ENCODE peak calls at places on chromosomes 6 and 20, in four cellular contexts. One of them, this sample, is unnamed.

GRCh38 chr6:136593748-136594490 is 43.7 kb upstream of the MAP7 start:
- DNase-seq in testis: no peak
- DNase-seq in uterus: no peak
- DNase-seq in ovary: no peak
- DNase-seq in this sample: peak; percentile 76

GRCh38 chr6:160978141-160978926 is 13.2 kb upstream of the MAP3K4 start:
- DNase-seq in testis: no peak
- DNase-seq in uterus: peak; percentile 67
- DNase-seq in ovary: no peak
- DNase-seq in this sample: no peak

GRCh38 chr6:154766288-154766687 is 33.1 kb downstream of the SCAF8 start:
- DNase-seq in testis: no peak
- DNase-seq in uterus: no peak
- DNase-seq in ovary: no peak
- DNase-seq in this sample: no peak

GRCh38 chr6:157219201-157220200 is 103.8 kb downstream of the TMEM242 start:
- DNase-seq in testis: no peak
- DNase-seq in uterus: peak; percentile 11
- DNase-seq in ovary: no peak
- DNase-seq in this sample: no peak

GRCh38 chr6:56293756-56294155 is 46.4 kb upstream of the COL21A1 start:
- DNase-seq in testis: peak; percentile 36
- DNase-seq in uterus: no peak
- DNase-seq in ovary: no peak
- DNase-seq in this sample: no peak

GRCh38 chr6:89941031-89941775 is 46.9 kb downstream of the GJA10 start:
- DNase-seq in testis: peak; percentile 73
- DNase-seq in uterus: no peak
- DNase-seq in ovary: peak; percentile 33
- DNase-seq in this sample: no peak

GRCh38 chr6:170210026-170210390 is 80.9 kb downstream of the DLL1 start:
- DNase-seq in testis: peak; percentile 10
- DNase-seq in uterus: no peak
- DNase-seq in ovary: no peak
- DNase-seq in this sample: no peak

GRCh38 chr20:62804632-62805364 is at the start of gene OGFR:
- DNase-seq in testis: peak; percentile 73
- DNase-seq in uterus: peak; percentile 69
- DNase-seq in ovary: peak; percentile 74
- DNase-seq in this sample: no peak

GRCh38 chr6:148342146-148343027 is at the start of gene SASH1:
- DNase-seq in testis: peak; percentile 76
- DNase-seq in uterus: peak; percentile 61
- DNase-seq in ovary: peak; percentile 58
- DNase-seq in this sample: peak; percentile 37
- TF ChIP-seq POLR2A in testis: no peak
- TF ChIP-seq POLR2A in uterus: peak; percentile 34
- TF ChIP-seq POLR2A in ovary: peak; percentile 23
- TF ChIP-seq POLR2A in this sample: no peak

GRCh38 chr6:146545608-146546007 is 2.0 kb downstream of the RAB32 start:
- DNase-seq in testis: no peak
- DNase-seq in uterus: no peak
- DNase-seq in ovary: no peak
- DNase-seq in this sample: no peak

GRCh38 chr6:146546440-146546839 is 2.8 kb downstream of the RAB32 start:
- DNase-seq in testis: no peak
- DNase-seq in uterus: peak; percentile 39
- DNase-seq in ovary: peak; percentile 30
- DNase-seq in this sample: no peak

GRCh38 chr6:146543211-146543939 is at the start of gene RAB32:
- DNase-seq in testis: peak; percentile 93
- DNase-seq in uterus: peak; percentile 90
- DNase-seq in ovary: peak; percentile 89
- DNase-seq in this sample: peak; percentile 94

GRCh38 chr6:146543940-146544661 is 468 bp downstream of the RAB32 start:
- DNase-seq in testis: peak; percentile 57
- DNase-seq in uterus: peak; percentile 39
- DNase-seq in ovary: peak; percentile 47
- DNase-seq in this sample: peak; percentile 50

GRCh38 chr6:146544783-146545182 is 1.1 kb downstream of the RAB32 start:
- DNase-seq in testis: no peak
- DNase-seq in uterus: no peak
- DNase-seq in ovary: no peak
- DNase-seq in this sample: no peak
- H3K4me3 ChIP-seq in testis: peak overlapping the region; percentile 80
- H3K4me3 ChIP-seq in uterus: peak overlapping the region; percentile 84
- H3K4me3 ChIP-seq in ovary: peak overlapping the region; percentile 73
- H3K4me3 ChIP-seq in this sample: peak overlapping the region; percentile 77

GRCh38 chr6:110415297-110415916 is at the start of gene DDO:
- DNase-seq in testis: no peak
- DNase-seq in uterus: peak; percentile 83
- DNase-seq in ovary: peak; percentile 45
- DNase-seq in this sample: peak; percentile 98

GRCh38 chr6:110414669-110415296 is 592 bp downstream of the DDO start:
- DNase-seq in testis: no peak
- DNase-seq in uterus: no peak
- DNase-seq in ovary: no peak
- DNase-seq in this sample: peak; percentile 57

GRCh38 chr6:110421749-110422443 is 6.5 kb upstream of the DDO start:
- DNase-seq in testis: no peak
- DNase-seq in uterus: no peak
- DNase-seq in ovary: no peak
- DNase-seq in this sample: no peak

GRCh38 chr6:110422444-110422822 is 7.1 kb upstream of the DDO start:
- DNase-seq in testis: no peak
- DNase-seq in uterus: no peak
- DNase-seq in ovary: no peak
- DNase-seq in this sample: no peak

DNA sequence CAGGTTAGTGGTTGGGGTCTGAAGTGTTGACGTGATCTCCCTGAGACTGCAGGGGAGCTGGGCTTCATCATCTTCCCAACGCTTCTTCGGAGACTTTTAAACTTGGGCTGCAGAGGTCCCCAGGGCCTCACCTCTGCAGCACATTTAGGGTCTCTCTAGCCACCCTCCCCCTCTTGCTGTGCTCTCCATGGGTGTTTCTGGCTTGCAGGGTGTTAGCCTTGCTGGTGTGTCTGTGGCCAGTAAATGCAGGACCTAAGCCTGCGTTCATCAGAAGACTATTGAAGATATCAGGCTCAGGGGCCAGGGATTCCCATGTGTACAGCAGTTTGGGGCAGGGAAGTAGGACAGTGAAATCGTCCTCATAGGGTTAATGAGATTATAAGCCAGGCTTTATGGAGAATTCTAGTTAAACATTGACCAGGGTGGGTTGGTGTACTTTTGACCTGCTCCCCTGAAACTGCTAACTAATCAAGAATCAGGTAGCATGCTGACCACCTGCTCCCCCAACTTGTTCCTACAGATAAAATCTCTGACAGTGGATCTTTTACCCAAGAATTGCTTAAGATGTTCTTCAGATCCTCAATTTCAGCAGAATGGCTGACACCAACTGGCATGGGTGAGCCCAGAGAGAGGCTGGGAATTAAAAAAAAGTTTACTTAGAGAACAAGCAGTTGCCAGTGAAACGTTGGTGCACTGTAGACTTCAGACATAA is 3.8 kb upstream of the DDO start:
- DNase-seq in testis: no peak
- DNase-seq in uterus: no peak
- DNase-seq in ovary: no peak
- DNase-seq in this sample: no peak
- TF ChIP-seq POLR2A in testis: no peak
- TF ChIP-seq POLR2A in uterus: no peak
- TF ChIP-seq POLR2A in ovary: no peak
- TF ChIP-seq POLR2A in this sample: no peak

GRCh38 chr20:32582659-32583580 is 2.2 kb downstream of the NOL4L start:
- DNase-seq in testis: peak; percentile 37
- DNase-seq in uterus: no peak
- DNase-seq in ovary: peak; percentile 52
- DNase-seq in this sample: no peak

GRCh38 chr20:32581839-32582658 is 3.1 kb downstream of the NOL4L start:
- DNase-seq in testis: no peak
- DNase-seq in uterus: no peak
- DNase-seq in ovary: no peak
- DNase-seq in this sample: no peak

GRCh38 chr20:32585011-32585518 is at the start of gene NOL4L:
- DNase-seq in testis: peak; percentile 40
- DNase-seq in uterus: no peak
- DNase-seq in ovary: no peak
- DNase-seq in this sample: peak; percentile 32

GRCh38 chr20:32585519-32586127 is 490 bp upstream of the NOL4L start:
- DNase-seq in testis: no peak
- DNase-seq in uterus: no peak
- DNase-seq in ovary: no peak
- DNase-seq in this sample: no peak

GRCh38 chr20:32583581-32584045 is 1.5 kb downstream of the NOL4L start:
- DNase-seq in testis: no peak
- DNase-seq in uterus: no peak
- DNase-seq in ovary: no peak
- DNase-seq in this sample: no peak
- H3K4me3 ChIP-seq in testis: peak overlapping the region; percentile 65
- H3K4me3 ChIP-seq in uterus: peak overlapping the region; percentile 58
- H3K4me3 ChIP-seq in ovary: peak overlapping the region; percentile 52
- H3K4me3 ChIP-seq in this sample: peak overlapping the region; percentile 49

GRCh38 chr6:30672445-30673253 is at the start of gene DHX16:
- DNase-seq in testis: peak; percentile 97
- DNase-seq in uterus: peak; percentile 98
- DNase-seq in ovary: peak; percentile 97
- DNase-seq in this sample: peak; percentile 96
- TF ChIP-seq POLR2A in testis: no peak
- TF ChIP-seq POLR2A in uterus: peak; percentile 36
- TF ChIP-seq POLR2A in ovary: peak; percentile 18
- TF ChIP-seq POLR2A in this sample: no peak

DNA sequence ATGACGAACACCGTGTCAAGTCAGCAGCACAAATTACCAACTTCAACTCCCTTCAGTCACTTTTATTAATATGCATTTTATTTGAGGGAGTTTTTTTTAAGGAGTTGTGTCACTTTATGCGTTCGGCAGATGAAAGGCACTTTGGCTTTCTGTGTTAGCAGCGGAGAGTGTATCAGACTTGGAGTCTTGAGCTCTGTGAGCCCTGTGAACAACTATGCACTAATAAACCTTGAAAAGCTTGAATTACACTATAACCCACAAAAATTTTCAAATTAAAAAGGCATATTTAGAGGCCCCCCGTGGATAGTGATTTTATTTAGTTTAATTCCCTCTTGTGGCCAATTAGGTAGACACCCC is 335.3 kb upstream of the NT5E start:
- DNase-seq in testis: no peak
- DNase-seq in uterus: no peak
- DNase-seq in ovary: no peak
- DNase-seq in this sample: no peak
- H3K4me3 ChIP-seq in testis: peak overlapping the region; percentile 38
- H3K4me3 ChIP-seq in uterus: no peak overlapping the region
- H3K4me3 ChIP-seq in ovary: no peak overlapping the region
- H3K4me3 ChIP-seq in this sample: peak overlapping the region; percentile 20

This sample was measured in adrenal gland.